ENCODE peak calls at places on chromosome 20, in four cellular contexts. H, C, J and Y are unnamed samples.

GRCh38 chr20:25496968-25497401 is 88.3 kb downstream of the NINL start:
- DNase-seq in H (no peak), C (no peak), J (no peak), Y (no peak)

GRCh38 chr20:63246490-63247284 is 7.6 kb downstream of the NKAIN4 start:
- DNase-seq in H (no peak), J (no peak), C (no peak), Y (no peak)

GRCh38 chr20:3705491-3705969 is 6.9 kb downstream of the SIGLEC1 start:
- DNase-seq in H (no peak), J (no peak), C (no peak), Y (no peak)

GRCh38 chr20:35226775-35227681 is 538 bp downstream of the MMP24 start:
- DNase-seq in H (no peak), C (no peak), J (peak; percentile 76), Y (peak; percentile 89)

GRCh38 chr20:23702021-23702420 is 13.2 kb upstream of the CST4 start:
- DNase-seq in H (no peak), J (no peak), C (no peak), Y (no peak)

GRCh38 chr20:37574199-37574890 is 46.7 kb upstream of the BLCAP start:
- DNase-seq in J (no peak), H (no peak), C (no peak), Y (no peak)

GRCh38 chr20:22320245-22320915 is 264.0 kb downstream of the FOXA2 start:
- DNase-seq in C (no peak), H (no peak), J (no peak), Y (no peak)

GRCh38 chr20:38752029-38752428 is 3.8 kb downstream of the ACTR5 start:
- DNase-seq in C (no peak), J (no peak), H (no peak), Y (no peak)

GRCh38 chr20:3651204-3651970 is 11.8 kb downstream of the GFRA4 start:
- DNase-seq in H (no peak), J (no peak), C (no peak), Y (no peak)

GRCh38 chr20:13800728-13801134 is 15.9 kb downstream of the NDUFAF5 start:
- DNase-seq in J (no peak), C (no peak), H (no peak), Y (no peak)

GRCh38 chr20:53321596-53321995 is 272.0 kb downstream of the ZNF217 start:
- DNase-seq in J (no peak), H (no peak), C (no peak), Y (no peak)

GRCh38 chr20:24987244-24987643 is 5.3 kb downstream of the APMAP start:
- DNase-seq in C (no peak), J (no peak), H (no peak), Y (no peak)

GRCh38 chr20:47352332-47353223 is 3.9 kb downstream of the ZMYND8 start:
- DNase-seq in C (no peak), H (no peak), J (no peak), Y (no peak)

GRCh38 chr20:2817891-2818595 is 1.9 kb downstream of the TMEM239 start:
- DNase-seq in C (no peak), H (no peak), J (no peak), Y (no peak)

GRCh38 chr20:58472273-58473018 is 42.8 kb downstream of the APCDD1L start:
- DNase-seq in J (no peak), H (no peak), C (no peak), Y (peak; percentile 34)

GRCh38 chr20:44720617-44720993 is 5.4 kb downstream of the CCN5 start:
- DNase-seq in H (no peak), C (peak; percentile 48), J (no peak), Y (no peak)

GRCh38 chr20:13119583-13119982 is 101.5 kb upstream of the ISM1 start:
- DNase-seq in H (no peak), C (peak; percentile 51), J (peak; percentile 13), Y (peak; percentile 15)

GRCh38 chr20:24837721-24838456 is 111.2 kb upstream of the CST7 start:
- DNase-seq in C (no peak), H (no peak), J (no peak), Y (no peak)

GRCh38 chr20:20195011-20195705 is 142.8 kb downstream of the CFAP61 start:
- DNase-seq in H (no peak), C (no peak), J (no peak), Y (no peak)

GRCh38 chr20:12966468-12967085 is 42.2 kb upstream of the SPTLC3 start:
- DNase-seq in J (no peak), H (no peak), C (no peak), Y (no peak)

GRCh38 chr20:36470482-36471062 is 70.7 kb upstream of the MYL9 start:
- DNase-seq in H (no peak), J (no peak), C (no peak), Y (no peak)

GRCh38 chr20:19909696-19910095 is 107.5 kb upstream of the NAA20 start:
- DNase-seq in C (no peak), H (no peak), J (no peak), Y (no peak)

GRCh38 chr20:14336667-14337066 is 745 bp downstream of the FLRT3 start:
- DNase-seq in J (no peak), C (no peak), H (no peak), Y (no peak)

GRCh38 chr20:22513574-22513973 is 70.8 kb downstream of the FOXA2 start:
- DNase-seq in J (no peak), C (no peak), H (no peak), Y (no peak)

GRCh38 chr20:50470249-50470858 is 39.8 kb upstream of the PTPN1 start:
- DNase-seq in H (no peak), C (no peak), J (no peak), Y (no peak)

GRCh38 chr20:41076776-41077175 is 48.2 kb downstream of the TOP1 start:
- DNase-seq in C (no peak), J (no peak), H (no peak), Y (no peak)

GRCh38 chr20:41080866-41081265 is 52.2 kb downstream of the TOP1 start:
- DNase-seq in H (no peak), C (no peak), J (no peak), Y (no peak)

GRCh38 chr20:41081276-41081814 is 52.7 kb downstream of the TOP1 start:
- DNase-seq in C (no peak), J (no peak), H (no peak), Y (no peak)

GRCh38 chr20:41079066-41079465 is 50.4 kb downstream of the TOP1 start:
- DNase-seq in H (no peak), J (no peak), C (no peak), Y (no peak)

GRCh38 chr20:41078329-41078728 is 49.7 kb downstream of the TOP1 start:
- DNase-seq in H (peak; percentile 21), C (no peak), J (no peak), Y (no peak)
- TF ChIP-seq EGR1 in H (no peak), C (no peak), J (no peak), Y (no peak)

GRCh38 chr20:51756653-51757052 is 11.5 kb downstream of the ATP9A start:
- DNase-seq in C (no peak), J (no peak), H (no peak), Y (no peak)
- TF ChIP-seq EGR1 in C (no peak), J (no peak), H (no peak), Y (no peak)

GRCh38 chr20:18695175-18695574 is 107.3 kb downstream of the DTD1 start:
- DNase-seq in C (no peak), J (no peak), H (no peak), Y (no peak)
- TF ChIP-seq EGR1 in C (no peak), J (no peak), H (no peak), Y (no peak)

GRCh38 chr20:11792229-11792953 is 125.3 kb upstream of the BTBD3 start:
- DNase-seq in H (no peak), J (no peak), C (no peak), Y (no peak)
- TF ChIP-seq EGR1 in H (no peak), J (no peak), C (no peak), Y (no peak)

GRCh38 chr20:64255361-64256281 is at the start of gene PCMTD2:
- DNase-seq in C (peak; percentile 47), H (peak; percentile 17), J (peak; percentile 97), Y (peak; percentile 46)

GRCh38 chr20:64256282-64256947 is 867 bp downstream of the PCMTD2 start:
- DNase-seq in H (no peak), C (no peak), J (peak; percentile 21), Y (no peak)

GRCh38 chr20:64254156-64254555 is 1.4 kb upstream of the PCMTD2 start:
- DNase-seq in J (no peak), H (no peak), C (no peak), Y (no peak)

GRCh38 chr20:64253443-64253842 is 2.1 kb upstream of the PCMTD2 start:
- DNase-seq in H (no peak), J (no peak), C (no peak), Y (no peak)

GRCh38 chr20:64254571-64255360 is 782 bp upstream of the PCMTD2 start:
- DNase-seq in J (no peak), H (no peak), C (no peak), Y (no peak)
- TF ChIP-seq EGR1 in J (no peak), H (no peak), C (no peak), Y (no peak)

GRCh38 chr20:31475032-31475431 is at the start of the genes DEFB124 and REM1:
- DNase-seq in H (no peak), C (no peak), J (no peak), Y (no peak)

GRCh38 chr20:31473331-31474096 is 1.4 kb downstream of the DEFB124 start:
- DNase-seq in H (no peak), J (no peak), C (no peak), Y (no peak)

GRCh38 chr20:31474097-31474436 is 860 bp downstream of the DEFB124 start:
- DNase-seq in J (no peak), H (no peak), C (no peak), Y (no peak)

GRCh38 chr20:31475472-31476312 is 604 bp downstream of the REM1 start:
- DNase-seq in J (no peak), H (no peak), C (no peak), Y (no peak)

GRCh38 chr20:31472395-31473330 is 2.3 kb downstream of the DEFB124 start:
- DNase-seq in J (no peak), H (no peak), C (no peak), Y (no peak)
- TF ChIP-seq EGR1 in J (no peak), H (no peak), C (no peak), Y (no peak)

GRCh38 chr20:33209789-33210188 is 7.4 kb upstream of the BPIFA3 start:
- DNase-seq in H (no peak), J (peak; percentile 73), C (peak; percentile 18), Y (peak; percentile 89)
- TF ChIP-seq EGR1 in H (no peak), J (no peak), C (no peak), Y (no peak)

GRCh38 chr20:34099675-34100074 is 12.4 kb downstream of the EIF2S2 start:
- DNase-seq in J (no peak), H (no peak), C (no peak), Y (no peak)

GRCh38 chr20:34096699-34097420 is 15.2 kb downstream of the EIF2S2 start:
- DNase-seq in C (no peak), H (no peak), J (no peak), Y (no peak)

GRCh38 chr20:34095825-34096224 is 16.2 kb downstream of the EIF2S2 start:
- DNase-seq in J (no peak), C (no peak), H (no peak), Y (no peak)

GRCh38 chr20:34100578-34100977 is 11.5 kb downstream of the EIF2S2 start:
- DNase-seq in H (no peak), J (no peak), C (no peak), Y (no peak)

GRCh38 chr20:34098570-34098969 is 13.5 kb downstream of the EIF2S2 start:
- DNase-seq in J (no peak), H (no peak), C (no peak), Y (no peak)
- TF ChIP-seq EGR1 in J (no peak), H (no peak), C (no peak), Y (no peak)

GRCh38 chr20:1003920-1004697 is 2.0 kb upstream of the RSPO4 start:
- DNase-seq in H (no peak), J (no peak), C (no peak), Y (no peak)
- TF ChIP-seq EGR1 in H (no peak), J (no peak), C (no peak), Y (no peak)